ENCODE peak calls at places on chromosomes 2 and 18, in four cellular contexts. U is H1, O is mesendoderm, A is neuronal stem cell. F is an unnamed sample.

GRCh38 chr2:39703473-39703872 is 37.8 kb downstream of the TMEM178A start:
- DNase-seq in U (no peak), O (no peak), A (no peak), F (no peak)

GRCh38 chr2:47530105-47530504 is 127.1 kb downstream of the MSH2 start:
- DNase-seq in U (no peak), O (no peak), A (no peak), F (no peak)

GRCh38 chr2:207481924-207482323 is 47.8 kb upstream of the CREB1 start:
- DNase-seq in U (no peak), O (no peak), A (no peak), F (no peak)

GRCh38 chr2:191631754-191632153 is 46.2 kb upstream of the NABP1 start:
- DNase-seq in U (no peak), O (no peak), A (no peak), F (peak)

GRCh38 chr2:119753041-119753929 is 6.4 kb upstream of the PTPN4 start:
- DNase-seq in U (peak), O (peak), A (no peak), F (peak)

GRCh38 chr2:196234672-196235071 is 63.3 kb upstream of the STK17B start:
- DNase-seq in U (no peak), O (peak), A (no peak), F (peak)

GRCh38 chr2:109335586-109336266 is 206.7 kb downstream of the SH3RF3 start:
- DNase-seq in U (no peak), O (no peak), A (no peak), F (peak)

GRCh38 chr2:160165095-160165494 is 35.0 kb downstream of the ITGB6 start:
- DNase-seq in U (no peak), O (no peak), A (no peak), F (no peak)

GRCh38 chr2:147182260-147182659 is 662.6 kb upstream of the ACVR2A start:
- DNase-seq in U (no peak), O (no peak), A (no peak), F (no peak)

GRCh38 chr18:25814841-25815458 is 275.5 kb downstream of the SS18 start:
- DNase-seq in U (no peak), O (no peak), A (no peak), F (no peak)

GRCh38 chr2:62354771-62355550 is 151.0 kb downstream of the TMEM17 start:
- DNase-seq in U (peak), O (peak), A (no peak), F (no peak)

GRCh38 chr2:30382995-30383394 is 64.1 kb upstream of the LCLAT1 start:
- DNase-seq in U (no peak), O (no peak), A (no peak), F (no peak)

GRCh38 chr18:63869374-63869773 is 18.1 kb upstream of the SERPINB2 start:
- DNase-seq in U (no peak), O (no peak), A (no peak), F (peak)

GRCh38 chr2:70558195-70558808 is 4.7 kb upstream of the TGFA start:
- DNase-seq in U (no peak), O (peak), A (no peak), F (no peak)

GRCh38 chr2:128686498-128686861 is 367.8 kb upstream of the HS6ST1 start:
- DNase-seq in U (no peak), O (no peak), A (no peak), F (no peak)

GRCh38 chr2:10028988-10029874 is 14.1 kb upstream of the KLF11 start:
- DNase-seq in U (no peak), O (peak), A (no peak), F (no peak)

GRCh38 chr2:234620018-234620417 is 123.1 kb upstream of the ARL4C start:
- DNase-seq in U (no peak), O (no peak), A (no peak), F (no peak)

GRCh38 chr18:51383711-51384110 is 186.2 kb upstream of the MEX3C start:
- DNase-seq in U (no peak), O (peak), A (no peak), F (no peak)

GRCh38 chr2:108855194-108855593 is 68.6 kb downstream of the CCDC138 start:
- DNase-seq in U (no peak), O (no peak), A (no peak), F (peak)

GRCh38 chr2:230130668-230131364 is 62.1 kb upstream of the SLC16A14 start:
- DNase-seq in U (no peak), O (peak), A (no peak), F (peak)

DNA sequence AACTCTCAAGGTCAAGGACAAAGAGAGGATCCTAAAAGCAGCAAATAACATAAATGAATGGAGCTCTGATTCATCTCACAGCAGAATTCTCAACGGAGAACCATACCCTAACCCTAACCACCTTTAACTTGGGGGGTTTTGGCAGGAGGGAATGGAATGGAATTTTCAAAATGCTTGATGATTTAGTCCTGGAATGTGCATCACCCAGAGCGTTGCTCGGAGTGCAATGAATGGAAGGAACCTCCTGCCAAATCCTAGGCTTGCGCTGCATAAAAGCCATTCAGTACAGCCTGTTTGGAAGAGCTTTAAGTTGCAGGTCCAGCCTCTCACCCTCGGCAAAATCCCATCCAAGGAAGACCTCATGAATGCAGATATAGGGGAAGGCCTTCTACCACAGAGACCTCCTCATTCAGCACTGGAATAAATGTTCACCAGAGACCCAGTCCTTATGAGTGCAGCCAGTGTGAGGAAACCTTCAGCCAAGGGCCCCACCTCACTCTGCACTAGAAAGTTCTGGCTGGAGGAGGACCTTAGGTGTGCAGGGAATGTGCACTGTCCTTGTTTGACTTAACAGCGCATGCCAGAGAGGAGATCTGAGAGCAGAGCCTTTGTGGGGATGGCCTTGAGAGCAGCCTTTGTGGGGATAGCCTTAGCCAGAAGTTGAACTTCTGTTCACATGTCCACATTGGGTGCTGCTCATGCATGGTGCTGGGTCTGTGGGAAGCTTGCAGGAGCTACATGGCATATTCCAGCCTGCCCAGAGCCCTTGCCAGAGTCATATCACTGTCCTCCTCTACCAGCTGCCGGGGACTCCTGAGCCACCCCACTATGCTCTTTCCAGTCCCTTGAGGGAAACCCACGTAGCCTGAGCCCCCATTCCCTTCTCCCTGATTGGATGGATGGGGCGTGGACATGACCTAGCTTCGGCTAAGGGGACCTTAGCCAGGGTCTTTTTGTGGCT is 30.5 kb downstream of the ASB1 start:
- DNase-seq in U (no peak), O (no peak), A (no peak), F (peak)
- H3K4me3 ChIP-seq in U (no peak), O (no peak), A (no peak), F (no peak)

DNA sequence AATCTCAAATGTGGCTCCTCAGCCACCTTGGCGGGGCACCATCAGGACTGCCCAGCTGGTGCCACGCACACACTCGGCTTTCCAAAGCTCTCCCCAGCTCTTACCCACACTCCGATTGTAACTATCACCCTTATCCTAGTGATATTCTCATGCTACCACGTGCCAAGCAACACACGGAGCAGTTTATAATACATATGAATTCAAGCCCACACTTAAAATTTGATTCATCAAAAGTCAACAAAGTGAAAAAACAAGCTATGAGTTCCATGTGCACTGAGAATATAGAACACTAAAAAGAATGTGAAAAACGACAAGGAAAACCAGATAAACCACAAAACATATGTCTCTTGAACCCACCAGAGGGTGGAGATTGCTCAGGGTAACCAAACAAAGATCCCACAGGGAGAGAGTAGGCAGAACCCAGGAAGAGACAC is 31.6 kb downstream of the LONRF2 start:
- DNase-seq in U (no peak), O (no peak), A (no peak), F (no peak)
- H4K8ac ChIP-seq in U (no peak), O (no peak), A (no peak), F (no peak)

GRCh38 chr18:79567481-79568147 is 112.0 kb upstream of the CTDP1 start:
- DNase-seq in U (no peak), O (peak), A (peak), F (peak)
- H3K4me3 ChIP-seq in U (no peak), O (no peak), A (no peak), F (no peak)

GRCh38 chr18:58993260-58993659 is 128.6 kb downstream of the ZNF532 start:
- DNase-seq in U (no peak), O (no peak), A (no peak), F (peak)

GRCh38 chr18:58991127-58991798 is 126.6 kb downstream of the ZNF532 start:
- DNase-seq in U (no peak), O (no peak), A (no peak), F (peak)

GRCh38 chr18:58995663-58996062 is 131.0 kb downstream of the ZNF532 start:
- DNase-seq in U (peak), O (no peak), A (no peak), F (no peak)

GRCh38 chr18:58990720-58991119 is 126.0 kb downstream of the ZNF532 start:
- DNase-seq in U (no peak), O (no peak), A (no peak), F (no peak)

GRCh38 chr18:58992301-58993231 is 127.9 kb downstream of the ZNF532 start:
- DNase-seq in U (peak), O (no peak), A (no peak), F (no peak)
- H4K8ac ChIP-seq in U (no peak), O (no peak), A (no peak), F (peak)

GRCh38 chr2:101479328-101479727 is 4.4 kb upstream of the RFX8 start:
- DNase-seq in U (no peak), O (peak), A (peak), F (peak)
- H3K4me3 ChIP-seq in U (no peak), O (no peak), A (no peak), F (no peak)

GRCh38 chr2:231182500-231182899 is 15.9 kb upstream of the ARMC9 start:
- DNase-seq in U (no peak), O (peak), A (no peak), F (no peak)
- H4K8ac ChIP-seq in U (no peak), O (no peak), A (no peak), F (no peak)

DNA sequence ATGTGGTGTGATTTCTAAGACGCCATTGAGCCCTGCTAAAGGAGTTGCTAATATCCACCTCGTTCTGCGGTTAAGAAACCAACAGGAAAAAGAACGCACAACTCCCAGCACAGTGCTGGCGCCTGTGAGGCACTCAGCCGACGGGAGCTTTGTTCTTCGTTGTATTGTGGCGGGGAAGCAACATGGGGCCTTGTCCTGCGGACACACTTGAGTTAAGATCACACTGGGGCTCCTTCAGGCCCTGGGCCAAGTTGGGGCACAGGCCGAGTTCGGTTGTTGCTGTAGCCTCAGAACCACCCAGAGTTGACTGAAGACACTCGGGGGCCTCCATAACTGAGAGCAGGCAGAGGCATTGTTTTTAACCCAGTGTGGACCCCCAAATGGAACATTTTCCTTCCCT is 30.6 kb upstream of the CD8A start:
- DNase-seq in U (no peak), O (no peak), A (no peak), F (no peak)
- H3K4me3 ChIP-seq in U (no peak), O (no peak), A (no peak), F (no peak)

GRCh38 chr18:10131783-10132381 is 218.1 kb downstream of the VAPA start:
- DNase-seq in U (peak), O (peak), A (peak), F (no peak)
- H4K8ac ChIP-seq in U (peak), O (no peak), A (no peak), F (no peak)

DNA sequence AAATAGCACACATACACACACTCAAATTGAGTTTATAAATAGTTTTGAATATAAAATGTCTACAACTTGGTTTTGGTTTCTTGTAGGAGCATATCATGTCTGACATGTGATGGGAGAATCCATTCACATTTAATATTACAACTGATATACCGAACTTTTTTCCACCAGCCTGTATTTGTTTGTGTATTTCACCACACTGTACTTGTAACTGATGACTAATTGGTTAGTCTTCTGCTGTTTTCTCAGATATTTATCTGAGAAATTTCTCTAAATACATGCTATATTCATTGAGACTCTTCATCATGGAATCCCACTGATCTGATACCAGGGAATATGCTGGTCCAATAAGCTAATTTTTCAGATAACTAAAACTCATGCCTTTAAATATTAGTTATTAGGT is 56.3 kb upstream of the UBXN4 start:
- DNase-seq in U (no peak), O (no peak), A (no peak), F (peak)
- H3K4me3 ChIP-seq in U (no peak), O (no peak), A (no peak), F (no peak)